ENCODE peak calls at places on chromosomes 5 and 9, in nine cellular contexts. X is GM06990; O is OCI-M1; Y is heart right ventricle; J is central memory CD4-positive, alpha-beta T cell; E is KG1; I is Calu3; Z is neural crest cell; T is HCEC 1CT. K is an unnamed sample.
A peak's percentile ranks its signal among the peaks of the same experiment; 100 is the strongest.

GRCh38 chr5:107671742-107672211 is 1.0 kb upstream of the EFNA5 start:
- DNase-seq in Z (peak; percentile 26), O (peak; percentile 67), I (peak; percentile 64), T (peak; percentile 77), E (no peak), J (no peak), Y (no peak), X (no peak), K (no peak)

GRCh38 chr9:93646640-93647178 is 70.3 kb downstream of the PHF2 start:
- DNase-seq in J (no peak), Z (no peak), E (no peak), X (no peak), Y (no peak), O (no peak), T (no peak), I (no peak), K (no peak)

GRCh38 chr9:125146247-125146646 is 2.9 kb upstream of the SCAI start:
- DNase-seq in E (no peak), I (no peak), Y (no peak), X (peak; percentile 22), J (no peak), Z (no peak), T (peak; percentile 74), O (no peak), K (no peak)

GRCh38 chr9:129316281-129317030 is 138.4 kb upstream of the IER5L start:
- DNase-seq in O (no peak), I (no peak), Y (no peak), E (no peak), T (no peak), Z (no peak), J (no peak), X (no peak), K (no peak)

GRCh38 chr5:148820778-148821395 is 5.5 kb upstream of the ADRB2 start:
- DNase-seq in Y (no peak), Z (peak; percentile 8), X (no peak), T (peak; percentile 52), I (peak; percentile 64), E (no peak), J (peak; percentile 28), O (peak; percentile 14), K (peak; percentile 29)

GRCh38 chr5:138610468-138611294 is 35.5 kb upstream of the HSPA9 start:
- DNase-seq in J (no peak), X (no peak), I (no peak), E (no peak), T (no peak), Z (peak; percentile 25), O (no peak), Y (no peak), K (no peak)

GRCh38 chr5:2242539-2242938 is 359.8 kb upstream of the IRX4 start:
- DNase-seq in Z (no peak), E (no peak), J (no peak), X (no peak), T (no peak), Y (no peak), I (no peak), O (no peak), K (no peak)

GRCh38 chr5:171953860-171954701 is 52.4 kb downstream of the FBXW11 start:
- DNase-seq in E (no peak), Z (no peak), I (peak; percentile 46), X (no peak), O (peak; percentile 95), J (no peak), T (peak; percentile 80), Y (no peak), K (peak; percentile 49)

GRCh38 chr9:109751253-109751652 is 28.7 kb upstream of the PALM2AKAP2 start:
- DNase-seq in J (no peak), Y (no peak), O (no peak), Z (no peak), T (no peak), E (no peak), X (no peak), I (peak; percentile 13), K (no peak)

K was measured in body of pancreas.